ENCODE peak calls at places on chromosome 16, in nine cellular contexts. Y is esophagus muscularis mucosa; L is body of pancreas; K is cardiac fibroblast; E is Caco-2; A is CD14-positive monocyte; T is activated CD8-positive, alpha-beta T cell treated with anti-CD3 and anti-CD28 coated beads for 36 hours; O is PC-3; X is mammary epithelial cell. P is an unnamed sample.

GRCh38 chr16:19589771-19590302 is 34.3 kb downstream of the VPS35L start:
- DNase-seq in Y (no peak), L (no peak), K (peak; percentile 94), E (no peak), A (no peak), T (no peak), O (no peak), X (no peak), P (peak; percentile 78)

GRCh38 chr16:59686405-59686804 is 952.3 kb upstream of the GOT2 start:
- DNase-seq in Y (no peak), L (no peak), K (no peak), E (no peak), A (no peak), T (no peak), O (no peak), X (no peak), P (no peak)

GRCh38 chr16:22699356-22699755 is 114.6 kb upstream of the HS3ST2 start:
- DNase-seq in Y (no peak), L (no peak), K (no peak), E (no peak), A (no peak), T (no peak), O (no peak), X (no peak), P (no peak)

GRCh38 chr16:11233727-11234376 is 22.2 kb downstream of the SOCS1 start:
- DNase-seq in Y (no peak), L (no peak), K (no peak), E (no peak), A (no peak), T (peak; percentile 91), O (no peak), X (no peak), P (no peak)

GRCh38 chr16:70432800-70433455 is 6.0 kb downstream of the ST3GAL2 start:
- DNase-seq in Y (no peak), L (no peak), K (peak; percentile 59), E (no peak), A (no peak), T (no peak), O (no peak), X (no peak), P (no peak)

GRCh38 chr16:12788758-12789157 is 14.9 kb downstream of the CPPED1 start:
- DNase-seq in Y (no peak), L (no peak), K (no peak), E (no peak), A (no peak), T (no peak), O (no peak), X (no peak), P (no peak)

GRCh38 chr16:72173997-72174396 is 2.0 kb upstream of the PMFBP1 start:
- DNase-seq in Y (no peak), L (no peak), K (no peak), E (no peak), A (no peak), T (no peak), O (no peak), X (peak; percentile 4), P (no peak)

GRCh38 chr16:54930034-54930938 is at the start of gene IRX5:
- DNase-seq in Y (peak; percentile 92), L (peak; percentile 83), K (peak; percentile 98), E (peak; percentile 94), A (no peak), T (peak; percentile 49), O (peak; percentile 12), X (peak; percentile 97), P (peak; percentile 88)

GRCh38 chr16:11034481-11034931 is 90.1 kb downstream of the CLEC16A start:
- DNase-seq in Y (no peak), L (no peak), K (peak; percentile 32), E (no peak), A (no peak), T (no peak), O (no peak), X (no peak), P (no peak)

GRCh38 chr16:50771366-50771765 is 29.5 kb downstream of the CYLD start:
- DNase-seq in Y (no peak), L (no peak), K (no peak), E (no peak), A (no peak), T (no peak), O (peak; percentile 43), X (peak; percentile 50), P (peak; percentile 11)

GRCh38 chr16:11677959-11678881 is 10.0 kb downstream of the SNN start:
- DNase-seq in Y (no peak), L (no peak), K (no peak), E (no peak), A (no peak), T (no peak), O (no peak), X (no peak), P (no peak)

GRCh38 chr16:23131841-23132576 is 17.2 kb downstream of the USP31 start:
- DNase-seq in Y (no peak), L (no peak), K (peak; percentile 45), E (no peak), A (no peak), T (no peak), O (no peak), X (no peak), P (no peak)

GRCh38 chr16:54407596-54407995 is 121.0 kb upstream of the IRX3 start:
- DNase-seq in Y (no peak), L (no peak), K (peak; percentile 72), E (no peak), A (no peak), T (no peak), O (no peak), X (peak; percentile 58), P (peak; percentile 39)

GRCh38 chr16:88825146-88825545 is 13.4 kb upstream of the APRT start:
- DNase-seq in Y (no peak), L (no peak), K (no peak), E (no peak), A (no peak), T (no peak), O (no peak), X (no peak), P (no peak)

GRCh38 chr16:4362476-4363250 is 9.0 kb upstream of the VASN start:
- DNase-seq in Y (no peak), L (no peak), K (no peak), E (no peak), A (peak; percentile 44), T (no peak), O (no peak), X (no peak), P (no peak)

GRCh38 chr16:68737730-68738590 is 868 bp downstream of the CDH1 start:
- DNase-seq in Y (no peak), L (peak; percentile 85), K (no peak), E (peak; percentile 76), A (no peak), T (peak; percentile 17), O (peak; percentile 52), X (peak; percentile 70), P (no peak)

DNA sequence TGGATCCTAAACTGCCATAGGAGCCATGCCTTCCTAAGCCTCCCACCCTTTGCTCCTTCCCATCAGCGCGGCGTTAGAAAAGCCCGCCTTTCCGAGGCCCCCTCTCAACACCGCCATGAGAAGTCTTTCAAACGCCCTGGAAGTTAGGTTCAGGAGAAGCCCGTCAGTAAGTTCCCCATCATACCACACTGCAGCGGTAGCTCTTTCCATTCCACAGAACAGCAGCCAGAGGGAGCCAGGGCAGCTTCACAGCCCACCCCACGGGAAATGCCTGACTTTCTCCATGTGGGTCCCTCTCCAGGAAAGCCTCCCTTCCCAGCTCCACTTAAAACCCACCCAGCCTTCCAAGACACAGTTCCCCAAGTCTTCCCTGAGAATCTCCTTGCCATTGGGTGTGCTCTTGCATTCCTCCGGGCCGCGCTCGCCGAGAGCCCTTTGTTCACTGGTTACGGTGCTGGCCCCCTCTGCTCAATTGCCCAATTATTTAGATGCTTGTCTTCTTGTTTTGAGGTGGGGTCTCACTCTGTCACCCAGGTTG is 28.7 kb downstream of the KIAA0513 start:
- DNase-seq in Y (no peak), L (no peak), K (peak; percentile 51), E (no peak), A (no peak), T (no peak), O (no peak), X (no peak), P (no peak)
- TF ChIP-seq CTCF in Y (peak; percentile 31), L (no peak), K (peak; percentile 52), E (peak; percentile 51), A (peak; percentile 63), T (no peak), O (no peak), X (no peak), P (peak; percentile 23)

DNA sequence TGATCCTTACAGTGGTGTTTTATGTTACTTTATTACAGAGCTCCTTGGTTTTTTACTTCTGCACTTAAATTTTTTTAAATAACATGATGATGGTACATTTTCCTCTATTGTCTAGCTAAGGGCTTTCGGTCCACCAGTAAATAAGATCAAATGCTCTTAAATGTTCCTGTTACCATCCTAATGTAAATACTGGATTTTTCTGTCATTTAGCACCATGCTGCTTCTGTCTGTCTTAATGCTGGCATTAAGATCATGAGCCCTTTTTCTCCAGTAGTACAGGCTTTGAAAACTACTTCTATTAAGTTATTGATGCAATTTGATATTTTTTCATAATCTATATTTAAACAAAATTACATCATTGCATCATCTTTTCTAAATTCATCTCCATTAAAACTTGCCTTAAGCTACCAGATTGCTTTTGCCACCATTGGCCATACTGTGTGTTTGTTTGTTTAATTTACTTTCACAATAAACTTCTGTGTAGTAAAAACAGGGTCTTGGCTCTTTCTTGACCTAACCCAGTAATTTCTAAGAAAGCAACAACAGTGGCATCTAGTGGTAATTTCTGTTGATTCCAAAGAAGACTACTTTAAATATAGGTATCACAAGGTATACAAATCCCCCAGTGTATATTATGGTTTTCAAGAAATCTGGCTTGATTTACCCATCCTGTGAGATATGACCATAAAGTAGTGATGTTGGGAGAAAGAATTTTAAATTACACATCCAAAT is 9.0 kb upstream of the PHAF1 start:
- DNase-seq in Y (no peak), L (no peak), K (peak; percentile 57), E (peak; percentile 23), A (no peak), T (no peak), O (peak; percentile 42), X (no peak), P (no peak)
- TF ChIP-seq CTCF in Y (no peak), L (no peak), K (peak; percentile 20), E (peak; percentile 37), A (no peak), T (peak; percentile 50), O (peak; percentile 57), X (peak; percentile 25), P (peak; percentile 33)

DNA sequence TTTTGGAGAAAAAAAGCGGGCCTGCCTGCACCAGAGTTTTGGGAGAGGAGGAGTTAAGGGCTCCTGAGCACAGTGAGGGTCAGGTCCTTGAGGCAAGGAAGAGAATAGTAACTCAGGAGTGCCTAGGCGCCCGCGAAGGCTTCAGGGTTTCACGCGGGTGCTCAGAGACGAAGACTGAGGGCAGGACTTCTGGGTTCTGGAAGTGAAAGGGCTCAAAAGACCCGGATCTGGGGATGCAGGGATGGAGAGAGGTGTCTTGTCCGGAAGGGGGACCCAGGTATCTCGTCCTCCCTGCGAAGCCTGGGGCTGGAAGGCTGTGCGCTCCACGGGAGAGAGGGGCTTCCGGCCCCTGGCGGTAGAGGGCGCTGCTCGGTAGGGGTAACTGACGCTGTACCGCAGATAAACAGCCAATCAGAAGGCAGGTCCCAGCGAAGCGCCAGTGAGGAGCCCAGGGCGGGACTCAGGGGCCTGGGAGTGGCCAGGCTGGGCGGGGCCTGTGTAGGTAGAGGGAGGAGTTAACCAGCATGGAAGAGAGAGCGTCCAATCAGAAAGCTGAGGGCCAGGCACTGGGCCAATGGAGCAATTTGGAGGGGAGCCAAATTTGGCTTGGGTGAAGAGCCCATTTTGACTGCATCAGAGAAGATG is 729 bp downstream of the TGFB1I1 start:
- DNase-seq in Y (peak; percentile 98), L (peak; percentile 82), K (peak; percentile 96), E (peak; percentile 69), A (no peak), T (peak; percentile 67), O (peak; percentile 69), X (peak; percentile 90), P (peak; percentile 83)
- TF ChIP-seq CTCF in Y (peak; percentile 97), L (peak; percentile 32), K (peak; percentile 89), E (peak; percentile 16), A (peak; percentile 29), T (peak; percentile 61), O (peak; percentile 74), X (peak; percentile 84), P (peak; percentile 74)

GRCh38 chr16:87461466-87461975 is 31.3 kb downstream of the ZCCHC14 start:
- DNase-seq in Y (peak; percentile 93), L (peak; percentile 95), K (peak; percentile 42), E (peak; percentile 96), A (no peak), T (peak; percentile 30), O (peak; percentile 95), X (peak; percentile 93), P (no peak)
- TF ChIP-seq CTCF in Y (peak; percentile 13), L (peak; percentile 44), K (peak; percentile 22), E (peak; percentile 85), A (no peak), T (no peak), O (peak; percentile 64), X (peak; percentile 76), P (no peak)

P was measured in AG09319.